ENCODE peak calls at places on chromosome 10, in five cellular contexts. H, I, O, L and F are unnamed samples.

GRCh38 chr10:54470324-54470631 is 330.8 kb downstream of the PCDH15 start:
- DNase-seq in H (no peak), I (no peak), O (no peak), L (no peak), F (no peak)

GRCh38 chr10:110914411-110914810 is 4.6 kb downstream of the BBIP1 start:
- DNase-seq in H (no peak), I (peak; percentile 67), O (no peak), L (no peak), F (no peak)

GRCh38 chr10:68167271-68167670 is 58.0 kb downstream of the MYPN start:
- DNase-seq in H (no peak), I (peak; percentile 56), O (peak; percentile 17), L (no peak), F (no peak)

GRCh38 chr10:64286533-64286932 is 765.3 kb downstream of the REEP3 start:
- DNase-seq in H (no peak), I (no peak), O (no peak), L (no peak), F (no peak)

GRCh38 chr10:84668186-84668763 is 339.9 kb downstream of the CCSER2 start:
- DNase-seq in H (no peak), I (no peak), O (no peak), L (no peak), F (no peak)

GRCh38 chr10:94178475-94179251 is 184.1 kb downstream of the NOC3L start:
- DNase-seq in H (no peak), I (peak; percentile 50), O (no peak), L (no peak), F (no peak)

GRCh38 chr10:50216894-50217293 is 34.4 kb downstream of the ASAH2 start:
- DNase-seq in H (peak; percentile 31), I (peak; percentile 10), O (peak; percentile 10), L (no peak), F (no peak)

GRCh38 chr10:93376372-93377296 is 105.5 kb downstream of the MYOF start:
- DNase-seq in H (peak; percentile 55), I (peak; percentile 90), O (peak; percentile 85), L (peak; percentile 58), F (no peak)

GRCh38 chr10:99834410-99834809 is 52.0 kb downstream of the ABCC2 start:
- DNase-seq in H (no peak), I (peak; percentile 89), O (peak; percentile 92), L (no peak), F (no peak)